ENCODE peak calls at places on chromosomes 3 and 15, in seven cellular contexts. S is pancreas, M is IMR-90, D is heart left ventricle, Z is MM.1S, T is lung, R is thoracic aorta. X is an unnamed sample.

GRCh38 chr3:20836801-20837200 is 650.8 kb upstream of the SGO1 start:
- DNase-seq in R (no peak), M (no peak), D (no peak), T (no peak), Z (no peak), S (no peak), X (no peak)

GRCh38 chr15:40762919-40763800 is 708 bp upstream of the GCHFR start:
- DNase-seq in T (peak), S (peak), Z (no peak), R (no peak), D (peak), M (peak), X (peak)

GRCh38 chr15:65824941-65825544 is 33.0 kb upstream of the DENND4A start:
- DNase-seq in R (no peak), T (peak), M (peak), Z (no peak), S (no peak), D (no peak), X (peak)

GRCh38 chr3:140630866-140631265 is 47.0 kb upstream of the TRIM42 start:
- DNase-seq in T (no peak), R (no peak), S (no peak), D (no peak), M (no peak), Z (no peak), X (no peak)

GRCh38 chr3:187522293-187522692 is 147.9 kb downstream of the SST start:
- DNase-seq in R (no peak), S (no peak), T (no peak), M (no peak), Z (no peak), D (no peak), X (no peak)

GRCh38 chr15:63048115-63048985 is 5.8 kb downstream of the TPM1 start:
- DNase-seq in R (peak), T (peak), S (peak), M (peak), D (peak), Z (peak), X (peak)

GRCh38 chr3:106004137-106004600 is 135.4 kb upstream of the CBLB start:
- DNase-seq in D (no peak), Z (no peak), S (no peak), M (peak), T (no peak), R (no peak), X (peak)

GRCh38 chr3:48400824-48401433 is 28.9 kb downstream of the FBXW12 start:
- DNase-seq in Z (peak), T (peak), S (no peak), D (peak), R (no peak), M (peak), X (peak)

GRCh38 chr15:69979269-69979668 is 118.4 kb downstream of the TLE3 start:
- DNase-seq in S (no peak), T (no peak), R (no peak), D (no peak), Z (peak), M (peak), X (no peak)

DNA sequence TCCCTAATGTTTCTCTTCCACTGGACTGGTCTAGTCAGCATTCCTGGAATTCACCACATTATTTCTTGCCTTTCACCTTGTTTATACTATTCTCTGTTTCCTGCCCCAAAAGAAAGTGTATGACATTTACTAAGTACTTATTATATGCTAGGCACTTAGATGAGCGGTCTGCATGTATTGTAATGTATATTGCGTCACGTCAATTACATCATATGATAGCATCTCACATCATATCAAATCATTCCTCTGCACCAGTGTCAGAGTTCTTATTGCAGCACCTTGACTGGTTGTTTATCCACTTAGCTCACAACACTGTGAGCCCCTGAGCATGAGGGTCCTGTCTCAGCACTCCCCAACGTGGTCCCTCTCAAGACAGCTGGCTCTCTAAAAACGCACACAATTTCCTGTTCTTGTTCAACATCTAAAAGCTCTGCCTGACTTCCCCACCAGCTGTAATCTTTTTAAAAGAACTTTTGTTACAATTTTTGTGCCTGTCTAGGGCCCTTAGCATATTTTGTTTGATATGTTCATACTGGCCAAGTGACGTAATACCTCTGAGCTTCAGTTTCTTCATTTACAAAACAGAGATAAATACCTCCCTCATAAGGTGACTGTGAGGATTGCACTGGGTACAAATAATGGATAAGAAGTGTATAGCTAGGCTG is 58.8 kb downstream of the ARHGAP31 start:
- DNase-seq in M (peak), T (no peak), R (no peak), D (no peak), S (no peak), Z (no peak), X (peak)
- TF ChIP-seq CTCF in M (peak), T (no peak), R (no peak), D (peak), S (peak), Z (peak), X (peak)

GRCh38 chr3:64266983-64267382 is 41.7 kb upstream of the PRICKLE2 start:
- DNase-seq in M (no peak), S (no peak), R (no peak), D (no peak), T (no peak), Z (no peak), X (peak)

GRCh38 chr3:64266065-64266874 is 41.0 kb upstream of the PRICKLE2 start:
- DNase-seq in D (no peak), S (no peak), T (peak), M (peak), Z (no peak), R (no peak), X (peak)

GRCh38 chr3:64270143-64270542 is 44.9 kb upstream of the PRICKLE2 start:
- DNase-seq in Z (no peak), T (no peak), S (no peak), R (no peak), M (no peak), D (no peak), X (no peak)

GRCh38 chr3:64268926-64269325 is 43.7 kb upstream of the PRICKLE2 start:
- DNase-seq in T (no peak), Z (no peak), M (no peak), D (peak), S (no peak), R (no peak), X (no peak)

DNA sequence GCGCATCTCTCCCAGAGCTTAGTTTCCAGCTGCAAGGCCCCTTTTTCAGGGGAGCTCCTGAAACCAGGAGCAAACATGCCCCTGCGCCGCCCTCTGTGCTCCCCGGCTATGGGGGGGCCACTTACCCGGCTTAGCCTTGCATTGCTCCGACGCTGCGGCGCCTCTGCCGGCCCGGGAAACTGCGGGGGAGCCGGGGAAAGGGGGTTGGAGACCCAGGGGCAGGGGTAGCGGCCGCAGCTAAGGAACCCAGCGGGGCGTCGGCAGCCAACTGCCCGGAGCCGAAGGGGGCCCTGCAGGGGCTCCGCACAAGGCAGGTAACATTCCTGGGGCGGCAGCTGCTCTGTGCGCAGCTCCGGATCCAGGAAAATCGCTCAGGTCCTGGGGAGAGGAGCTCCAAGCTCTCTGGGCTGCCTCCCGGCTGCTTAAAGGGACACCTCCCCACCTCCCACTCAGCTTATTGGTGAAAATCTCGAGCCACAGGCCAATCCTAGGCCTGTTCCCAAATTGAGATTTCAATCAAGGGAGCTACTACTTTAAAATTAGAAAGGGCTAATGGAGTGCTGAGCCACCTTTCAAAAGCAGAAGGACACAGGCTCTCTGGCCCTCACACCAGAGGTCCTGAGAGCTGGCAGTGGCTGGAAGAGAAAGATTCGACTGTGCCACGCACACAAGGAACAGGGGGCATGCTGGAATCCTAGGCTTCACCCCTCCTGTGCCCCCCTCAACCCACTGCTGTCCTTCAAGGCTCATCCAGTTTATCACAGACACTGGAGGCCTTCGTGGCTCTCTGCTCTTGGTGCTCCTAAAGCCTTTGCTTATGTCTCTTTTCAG is 42.7 kb upstream of the PRICKLE2 start:
- DNase-seq in Z (no peak), R (no peak), S (peak), D (peak), M (peak), T (peak), X (peak)
- H3K4me3 ChIP-seq in Z (no peak), R (peak), S (no peak), D (peak), M (peak), T (peak), X (peak)

GRCh38 chr3:123420416-123420968 is 28.4 kb downstream of the ADCY5 start:
- DNase-seq in M (no peak), Z (no peak), S (no peak), D (no peak), T (no peak), R (no peak), X (no peak)

GRCh38 chr3:123421353-123422174 is 27.3 kb downstream of the ADCY5 start:
- DNase-seq in Z (no peak), R (no peak), D (peak), M (no peak), T (no peak), S (no peak), X (peak)

GRCh38 chr3:123423026-123423425 is 25.9 kb downstream of the ADCY5 start:
- DNase-seq in T (no peak), S (no peak), Z (no peak), R (no peak), M (no peak), D (peak), X (no peak)

GRCh38 chr3:123423806-123424205 is 25.1 kb downstream of the ADCY5 start:
- DNase-seq in D (no peak), T (no peak), S (no peak), Z (no peak), M (no peak), R (no peak), X (no peak)

DNA sequence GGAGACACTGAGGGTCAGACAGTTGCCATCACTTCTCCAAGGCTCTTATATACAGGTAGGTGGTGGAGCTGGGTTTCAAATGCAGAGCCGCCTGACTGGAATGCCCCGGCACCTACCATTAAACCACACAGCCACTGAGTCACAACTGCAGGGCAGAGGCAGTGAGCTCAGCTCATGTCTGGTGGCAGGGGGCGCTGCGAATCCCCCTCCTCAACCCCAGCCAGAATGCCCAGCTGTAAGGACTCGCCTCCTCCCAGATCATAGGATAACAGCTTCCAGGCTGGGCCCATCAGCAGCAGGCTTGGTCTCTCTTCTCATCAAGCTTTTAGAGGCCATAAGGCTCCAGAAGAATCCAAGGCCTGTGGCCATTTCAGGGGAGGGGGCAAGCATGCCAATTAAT is 26.4 kb downstream of the ADCY5 start:
- DNase-seq in R (no peak), Z (no peak), M (no peak), D (no peak), S (no peak), T (no peak), X (no peak)
- TF ChIP-seq CTCF in R (no peak), Z (no peak), M (no peak), D (no peak), S (no peak), T (no peak), X (no peak)

DNA sequence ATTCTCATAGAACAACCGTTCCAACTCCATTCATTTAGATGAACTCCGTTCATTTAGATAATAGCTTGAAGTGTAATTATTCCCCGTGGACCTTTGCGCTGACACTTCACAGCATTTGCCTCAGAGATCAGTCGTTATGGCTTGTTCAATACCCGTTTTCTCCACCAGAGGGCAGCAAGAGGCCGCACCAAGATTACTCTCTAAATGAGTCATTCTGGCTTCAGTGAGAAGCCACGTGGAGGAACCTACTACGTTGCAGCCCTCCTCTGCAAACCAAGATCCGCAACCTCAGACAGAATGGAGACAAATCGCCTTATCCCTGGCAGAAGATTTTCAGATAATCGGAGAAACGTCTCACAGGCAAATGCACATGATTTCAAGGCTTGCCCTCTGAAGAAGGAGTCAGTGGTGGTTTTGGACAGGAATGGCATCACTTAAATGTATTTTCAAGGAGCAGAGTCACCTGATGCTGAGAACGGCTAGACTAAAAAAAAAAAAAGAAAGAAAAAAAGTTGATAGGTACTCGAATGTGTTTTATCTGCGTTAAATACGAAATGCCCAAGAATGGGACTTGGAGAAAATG is 60.5 kb downstream of the GTPBP8 start:
- DNase-seq in D (peak), M (peak), R (peak), T (peak), S (peak), Z (peak), X (peak)
- H3K4me3 ChIP-seq in D (no peak), M (no peak), R (peak), T (no peak), S (no peak), Z (no peak), X (no peak)

X was measured in fibroblast of pulmonary artery.